ENCODE peak calls at places on chromosomes 4 and X, in eight cellular contexts. One of them, this sample, is unnamed.

GRCh38 chr4:23976423-23976822 is 86.6 kb upstream of the PPARGC1A start:
- DNase-seq in sigmoid colon: no peak
- DNase-seq in activated effector memory CD4-positive, alpha-beta T cell treated with anti-CD3 and anti-CD28 coated beads, Interleukin-2, amount 50 U/mL, for 16 hours: no peak
- DNase-seq in stimulated activated CD8-positive, alpha-beta memory T cell treated with anti-CD3 and anti-CD28 coated beads, Interleukin-4, amount 100 ng/mL, for 48 hours: no peak
- DNase-seq in stimulated activated CD4-positive, alpha-beta T cell treated with anti-CD3 and anti-CD28 coated beads, Interleukin-1b, Interleukin-23, amount 100 ng/mL, for 24 hours: no peak
- DNase-seq in kidney tubule cell: no peak
- DNase-seq in G401: no peak
- DNase-seq in upper lobe of right lung: no peak
- DNase-seq in this sample: no peak

GRCh38 chr4:74033721-74034120 is 4.8 kb downstream of the CXCL3 start:
- DNase-seq in upper lobe of right lung: no peak
- DNase-seq in sigmoid colon: no peak
- DNase-seq in stimulated activated CD4-positive, alpha-beta T cell treated with anti-CD3 and anti-CD28 coated beads, Interleukin-1b, Interleukin-23, amount 100 ng/mL, for 24 hours: no peak
- DNase-seq in kidney tubule cell: peak; percentile 48
- DNase-seq in activated effector memory CD4-positive, alpha-beta T cell treated with anti-CD3 and anti-CD28 coated beads, Interleukin-2, amount 50 U/mL, for 16 hours: no peak
- DNase-seq in stimulated activated CD8-positive, alpha-beta memory T cell treated with anti-CD3 and anti-CD28 coated beads, Interleukin-4, amount 100 ng/mL, for 48 hours: no peak
- DNase-seq in G401: no peak
- DNase-seq in this sample: no peak

GRCh38 chr4:169410839-169411770 is 140.3 kb upstream of the SH3RF1 start:
- DNase-seq in G401: no peak
- DNase-seq in sigmoid colon: no peak
- DNase-seq in stimulated activated CD8-positive, alpha-beta memory T cell treated with anti-CD3 and anti-CD28 coated beads, Interleukin-4, amount 100 ng/mL, for 48 hours: peak; percentile 57
- DNase-seq in upper lobe of right lung: no peak
- DNase-seq in stimulated activated CD4-positive, alpha-beta T cell treated with anti-CD3 and anti-CD28 coated beads, Interleukin-1b, Interleukin-23, amount 100 ng/mL, for 24 hours: no peak
- DNase-seq in activated effector memory CD4-positive, alpha-beta T cell treated with anti-CD3 and anti-CD28 coated beads, Interleukin-2, amount 50 U/mL, for 16 hours: peak; percentile 72
- DNase-seq in kidney tubule cell: peak; percentile 33
- DNase-seq in this sample: no peak

GRCh38 chr4:133146574-133147198 is 2.4 kb upstream of the PCDH10 start:
- DNase-seq in sigmoid colon: peak; percentile 62
- DNase-seq in G401: peak; percentile 29
- DNase-seq in upper lobe of right lung: no peak
- DNase-seq in kidney tubule cell: peak; percentile 34
- DNase-seq in stimulated activated CD4-positive, alpha-beta T cell treated with anti-CD3 and anti-CD28 coated beads, Interleukin-1b, Interleukin-23, amount 100 ng/mL, for 24 hours: no peak
- DNase-seq in activated effector memory CD4-positive, alpha-beta T cell treated with anti-CD3 and anti-CD28 coated beads, Interleukin-2, amount 50 U/mL, for 16 hours: no peak
- DNase-seq in stimulated activated CD8-positive, alpha-beta memory T cell treated with anti-CD3 and anti-CD28 coated beads, Interleukin-4, amount 100 ng/mL, for 48 hours: peak; percentile 49
- DNase-seq in this sample: no peak

GRCh38 chr4:88138561-88138960 is 19.9 kb downstream of the ABCG2 start:
- DNase-seq in activated effector memory CD4-positive, alpha-beta T cell treated with anti-CD3 and anti-CD28 coated beads, Interleukin-2, amount 50 U/mL, for 16 hours: no peak
- DNase-seq in upper lobe of right lung: no peak
- DNase-seq in sigmoid colon: no peak
- DNase-seq in kidney tubule cell: peak; percentile 76
- DNase-seq in stimulated activated CD8-positive, alpha-beta memory T cell treated with anti-CD3 and anti-CD28 coated beads, Interleukin-4, amount 100 ng/mL, for 48 hours: no peak
- DNase-seq in stimulated activated CD4-positive, alpha-beta T cell treated with anti-CD3 and anti-CD28 coated beads, Interleukin-1b, Interleukin-23, amount 100 ng/mL, for 24 hours: no peak
- DNase-seq in G401: no peak
- DNase-seq in this sample: no peak

GRCh38 chrX:74924449-74925209 is 623 bp downstream of the NEXMIF start:
- DNase-seq in activated effector memory CD4-positive, alpha-beta T cell treated with anti-CD3 and anti-CD28 coated beads, Interleukin-2, amount 50 U/mL, for 16 hours: peak; percentile 71
- DNase-seq in upper lobe of right lung: peak; percentile 73
- DNase-seq in kidney tubule cell: peak; percentile 43
- DNase-seq in sigmoid colon: peak; percentile 80
- DNase-seq in stimulated activated CD4-positive, alpha-beta T cell treated with anti-CD3 and anti-CD28 coated beads, Interleukin-1b, Interleukin-23, amount 100 ng/mL, for 24 hours: no peak
- DNase-seq in G401: peak; percentile 48
- DNase-seq in stimulated activated CD8-positive, alpha-beta memory T cell treated with anti-CD3 and anti-CD28 coated beads, Interleukin-4, amount 100 ng/mL, for 48 hours: peak; percentile 38
- DNase-seq in this sample: no peak

GRCh38 chrX:7334253-7334935 is 186.4 kb upstream of the PUDP start:
- DNase-seq in stimulated activated CD4-positive, alpha-beta T cell treated with anti-CD3 and anti-CD28 coated beads, Interleukin-1b, Interleukin-23, amount 100 ng/mL, for 24 hours: no peak
- DNase-seq in sigmoid colon: no peak
- DNase-seq in kidney tubule cell: no peak
- DNase-seq in activated effector memory CD4-positive, alpha-beta T cell treated with anti-CD3 and anti-CD28 coated beads, Interleukin-2, amount 50 U/mL, for 16 hours: no peak
- DNase-seq in upper lobe of right lung: no peak
- DNase-seq in G401: no peak
- DNase-seq in stimulated activated CD8-positive, alpha-beta memory T cell treated with anti-CD3 and anti-CD28 coated beads, Interleukin-4, amount 100 ng/mL, for 48 hours: no peak
- DNase-seq in this sample: no peak

GRCh38 chr4:86891785-86892638 is at the start of gene C4orf36:
- DNase-seq in activated effector memory CD4-positive, alpha-beta T cell treated with anti-CD3 and anti-CD28 coated beads, Interleukin-2, amount 50 U/mL, for 16 hours: peak; percentile 67
- DNase-seq in sigmoid colon: peak; percentile 77
- DNase-seq in kidney tubule cell: peak; percentile 86
- DNase-seq in upper lobe of right lung: peak; percentile 92
- DNase-seq in stimulated activated CD8-positive, alpha-beta memory T cell treated with anti-CD3 and anti-CD28 coated beads, Interleukin-4, amount 100 ng/mL, for 48 hours: peak; percentile 55
- DNase-seq in G401: peak; percentile 84
- DNase-seq in stimulated activated CD4-positive, alpha-beta T cell treated with anti-CD3 and anti-CD28 coated beads, Interleukin-1b, Interleukin-23, amount 100 ng/mL, for 24 hours: no peak
- DNase-seq in this sample: peak; percentile 48

GRCh38 chr4:52588771-52589591 is 70.1 kb downstream of the USP46 start:
- DNase-seq in kidney tubule cell: peak; percentile 33
- DNase-seq in activated effector memory CD4-positive, alpha-beta T cell treated with anti-CD3 and anti-CD28 coated beads, Interleukin-2, amount 50 U/mL, for 16 hours: peak; percentile 74
- DNase-seq in stimulated activated CD8-positive, alpha-beta memory T cell treated with anti-CD3 and anti-CD28 coated beads, Interleukin-4, amount 100 ng/mL, for 48 hours: peak; percentile 54
- DNase-seq in G401: no peak
- DNase-seq in upper lobe of right lung: no peak
- DNase-seq in sigmoid colon: no peak
- DNase-seq in stimulated activated CD4-positive, alpha-beta T cell treated with anti-CD3 and anti-CD28 coated beads, Interleukin-1b, Interleukin-23, amount 100 ng/mL, for 24 hours: no peak
- DNase-seq in this sample: no peak

GRCh38 chrX:132615396-132616131 is 126.7 kb upstream of the MBNL3 start:
- DNase-seq in G401: peak; percentile 1
- DNase-seq in stimulated activated CD4-positive, alpha-beta T cell treated with anti-CD3 and anti-CD28 coated beads, Interleukin-1b, Interleukin-23, amount 100 ng/mL, for 24 hours: no peak
- DNase-seq in sigmoid colon: no peak
- DNase-seq in upper lobe of right lung: no peak
- DNase-seq in activated effector memory CD4-positive, alpha-beta T cell treated with anti-CD3 and anti-CD28 coated beads, Interleukin-2, amount 50 U/mL, for 16 hours: peak; percentile 66
- DNase-seq in kidney tubule cell: peak; percentile 39
- DNase-seq in stimulated activated CD8-positive, alpha-beta memory T cell treated with anti-CD3 and anti-CD28 coated beads, Interleukin-4, amount 100 ng/mL, for 48 hours: peak; percentile 63
- DNase-seq in this sample: no peak

This sample was measured in cortex of kidney.